ENCODE peak calls at places on chromosomes 2 and 18, in five cellular contexts. Z, J, N, X and L are unnamed samples.

GRCh38 chr2:102114290-102114721 is 28.2 kb upstream of the IL1R1 start:
- DNase-seq in Z (no peak), J (no peak), N (peak; percentile 33), X (no peak), L (no peak)

GRCh38 chr2:240513544-240514287 is 44.1 kb downstream of the ANKMY1 start:
- DNase-seq in Z (peak; percentile 55), J (peak; percentile 69), N (peak; percentile 71), X (peak; percentile 90), L (peak; percentile 80)

GRCh38 chr18:79405019-79405780 is 9.5 kb downstream of the NFATC1 start:
- DNase-seq in Z (no peak), J (no peak), N (no peak), X (no peak), L (no peak)

GRCh38 chr2:128386066-128386465 is 67.4 kb upstream of the HS6ST1 start:
- DNase-seq in Z (no peak), J (no peak), N (no peak), X (no peak), L (no peak)

GRCh38 chr2:132374551-132374950 is 42.1 kb upstream of the GPR39 start:
- DNase-seq in Z (no peak), J (no peak), N (no peak), X (no peak), L (no peak)

GRCh38 chr2:43055985-43056384 is 170.4 kb downstream of the ZFP36L2 start:
- DNase-seq in Z (no peak), J (no peak), N (no peak), X (no peak), L (no peak)

GRCh38 chr2:144237108-144237507 is 282.8 kb downstream of the ZEB2 start:
- DNase-seq in Z (no peak), J (no peak), N (no peak), X (no peak), L (no peak)

GRCh38 chr2:216362730-216363129 is 9.6 kb downstream of the MARCHF4 start:
- DNase-seq in Z (no peak), J (no peak), N (no peak), X (no peak), L (no peak)

GRCh38 chr2:32811696-32812095 is 135.1 kb upstream of the LTBP1 start:
- DNase-seq in Z (no peak), J (no peak), N (no peak), X (no peak), L (no peak)

GRCh38 chr2:217734999-217735398 is 267.8 kb downstream of the TNS1 start:
- DNase-seq in Z (no peak), J (no peak), N (no peak), X (no peak), L (no peak)

GRCh38 chr2:25276569-25277465 is 64.9 kb downstream of the DNMT3A start:
- DNase-seq in Z (no peak), J (peak; percentile 66), N (no peak), X (peak; percentile 80), L (peak; percentile 83)

GRCh38 chr2:26727641-26728561 is 35.4 kb downstream of the KCNK3 start:
- DNase-seq in Z (no peak), J (no peak), N (no peak), X (no peak), L (no peak)

GRCh38 chr2:151916632-151917031 is 88.4 kb upstream of the ARL5A start:
- DNase-seq in Z (no peak), J (no peak), N (no peak), X (no peak), L (no peak)

GRCh38 chr18:67300498-67300897 is 216.0 kb downstream of the DSEL start:
- DNase-seq in Z (no peak), J (no peak), N (no peak), X (no peak), L (no peak)

GRCh38 chr18:10284571-10285282 is 169.7 kb upstream of the APCDD1 start:
- DNase-seq in Z (no peak), J (no peak), N (no peak), X (no peak), L (no peak)

DNA sequence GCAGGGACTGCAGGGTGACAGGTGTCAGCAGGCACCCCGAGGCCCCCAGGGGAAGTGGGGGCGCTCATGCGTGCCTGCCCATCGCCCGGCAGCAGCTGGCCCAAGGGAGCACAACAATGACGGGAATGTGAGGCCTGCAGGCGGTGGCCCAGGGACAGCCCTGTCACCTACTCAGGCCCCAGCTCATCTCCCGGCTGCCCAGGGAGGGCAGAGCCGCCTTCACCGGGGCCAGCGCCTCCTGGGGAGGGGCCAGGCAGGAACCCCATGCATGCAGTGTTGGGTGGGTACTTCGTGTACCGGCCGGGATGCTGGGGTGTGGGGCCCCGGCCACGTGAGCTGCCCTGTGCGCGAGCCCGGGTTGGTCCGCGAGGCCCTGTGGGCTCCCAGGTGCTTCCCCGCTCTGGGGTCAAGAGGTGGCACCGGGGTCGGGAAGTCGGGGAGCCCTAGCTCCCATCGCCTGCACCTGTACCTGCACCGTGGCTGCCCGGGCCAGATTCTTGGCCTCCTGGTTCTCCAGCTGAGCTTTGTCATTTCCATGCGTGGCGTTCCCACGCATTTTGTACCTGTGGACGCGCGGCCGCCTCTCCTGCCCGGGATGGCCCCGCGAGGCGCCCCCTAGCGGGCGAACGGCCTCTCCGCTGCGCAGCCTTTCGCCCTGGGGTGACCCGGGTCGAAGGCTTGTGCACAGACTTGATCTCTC is 823 bp downstream of the KLHL30 start:
- DNase-seq in Z (no peak), J (no peak), N (no peak), X (no peak), L (peak; percentile 37)
- TF ChIP-seq CTCF in Z (peak; percentile 41), J (peak; percentile 62), N (peak; percentile 81), X (peak; percentile 64), L (peak; percentile 49)

GRCh38 chr2:126970583-126970982 is 71.9 kb downstream of the TEX51 start:
- DNase-seq in Z (no peak), J (no peak), N (no peak), X (no peak), L (no peak)

GRCh38 chr2:126971162-126971480 is 72.4 kb downstream of the TEX51 start:
- DNase-seq in Z (no peak), J (no peak), N (no peak), X (no peak), L (no peak)

GRCh38 chr2:126973745-126974144 is 75.1 kb downstream of the TEX51 start:
- DNase-seq in Z (no peak), J (no peak), N (no peak), X (no peak), L (no peak)

GRCh38 chr2:126972272-126972626 is 73.6 kb downstream of the TEX51 start:
- DNase-seq in Z (no peak), J (no peak), N (no peak), X (no peak), L (no peak)

DNA sequence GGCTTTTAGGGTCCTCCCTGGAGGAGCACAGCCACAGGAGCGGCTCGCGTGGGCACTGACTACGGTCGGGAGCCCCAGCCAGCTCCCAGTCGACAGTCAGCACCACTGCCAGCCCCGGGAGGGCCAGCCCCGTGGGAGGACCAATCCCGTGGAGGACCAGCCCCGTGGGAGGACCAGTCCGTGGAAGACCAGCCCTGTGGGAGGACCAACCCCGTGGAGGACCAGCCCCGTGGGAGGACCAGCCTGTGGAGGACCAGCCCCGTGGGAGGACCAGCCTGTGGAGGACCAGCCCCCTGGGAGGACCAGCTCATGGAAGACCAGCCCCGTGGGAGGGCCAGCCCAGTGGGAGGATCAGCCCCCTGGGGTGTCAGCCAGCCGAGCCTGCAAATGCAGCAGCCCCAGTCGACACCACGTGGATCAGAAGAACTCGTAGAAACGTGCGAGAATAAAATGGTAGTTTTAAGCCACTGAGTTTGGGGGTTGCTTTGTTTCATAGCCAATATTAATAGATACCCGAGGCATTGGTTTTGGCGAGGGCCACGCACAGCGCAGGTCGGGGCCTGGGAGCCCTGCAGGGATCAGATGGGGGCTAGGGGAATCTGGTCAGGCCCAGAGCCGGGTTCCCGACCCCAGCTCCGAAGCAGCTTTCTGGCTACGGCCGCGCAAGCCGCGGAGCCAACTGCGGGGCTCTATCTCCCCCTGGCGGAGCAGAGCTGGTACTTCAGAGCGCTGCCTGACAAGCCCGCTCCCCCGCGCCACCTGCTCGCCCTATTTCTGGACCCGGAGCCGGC is 73.0 kb downstream of the TEX51 start:
- DNase-seq in Z (peak; percentile 46), J (peak; percentile 72), N (no peak), X (peak; percentile 80), L (peak; percentile 53)
- TF ChIP-seq CTCF in Z (peak; percentile 95), J (peak; percentile 95), N (peak; percentile 97), X (peak; percentile 79), L (peak; percentile 95)

DNA sequence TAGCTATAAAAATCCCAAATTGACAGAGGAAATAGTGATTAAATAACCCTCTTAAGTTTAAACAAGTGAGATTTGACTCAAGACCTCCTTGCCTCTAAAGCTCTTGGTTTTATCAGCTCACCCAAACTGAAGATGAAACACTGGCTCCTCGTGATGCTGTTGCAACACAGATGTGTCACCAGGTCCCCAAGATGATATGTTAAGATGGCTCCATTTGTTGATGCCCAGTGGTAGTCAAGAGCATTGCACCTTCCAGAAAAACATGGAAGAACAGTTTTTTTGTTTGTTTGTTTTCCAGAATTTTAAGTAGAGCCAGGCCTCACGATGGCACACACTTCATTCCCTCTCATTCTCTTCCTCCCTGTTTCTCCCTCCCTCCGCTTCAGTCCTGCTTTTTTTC is 399.8 kb downstream of the TXNL1 start:
- DNase-seq in Z (no peak), J (no peak), N (no peak), X (no peak), L (no peak)
- TF ChIP-seq CTCF in Z (no peak), J (no peak), N (no peak), X (no peak), L (no peak)

DNA sequence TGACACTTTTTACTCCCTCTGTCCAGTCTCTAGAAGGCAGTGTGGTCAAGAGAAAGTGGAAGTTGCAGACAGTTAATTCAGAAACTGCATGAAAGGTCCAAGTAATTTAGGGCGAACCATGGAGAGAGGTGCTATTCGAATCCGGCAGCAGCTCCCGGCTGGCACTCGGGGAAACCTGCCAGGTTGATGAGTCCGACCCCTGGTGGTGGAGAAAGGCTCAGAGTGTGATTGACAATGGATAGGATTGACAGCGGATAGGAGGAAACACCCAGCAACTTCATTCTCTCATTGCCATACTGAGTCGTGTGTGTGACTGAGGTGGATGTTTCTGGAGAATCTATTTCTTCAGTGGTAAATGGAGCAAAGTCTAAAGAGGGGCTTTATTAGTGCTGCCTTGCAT is 101.7 kb downstream of the DCDC2C start:
- DNase-seq in Z (no peak), J (no peak), N (no peak), X (peak; percentile 67), L (no peak)
- TF ChIP-seq CTCF in Z (no peak), J (peak; percentile 70), N (peak; percentile 27), X (no peak), L (no peak)

GRCh38 chr2:111883661-111884591 is at the start of gene ANAPC1:
- DNase-seq in Z (peak; percentile 25), J (peak; percentile 65), N (peak; percentile 67), X (peak; percentile 91), L (peak; percentile 78)
- TF ChIP-seq CTCF in Z (no peak), J (peak; percentile 18), N (no peak), X (no peak), L (no peak)

GRCh38 chr2:10007921-10008808 is 35.2 kb upstream of the KLF11 start:
- DNase-seq in Z (no peak), J (no peak), N (no peak), X (no peak), L (no peak)
- TF ChIP-seq CTCF in Z (no peak), J (no peak), N (no peak), X (no peak), L (no peak)